ENCODE peak calls at places on chromosomes 6 and 20, in seven cellular contexts. X is AG09309, Q is HFF-Myc, F is prostate gland, P is spleen, L is sigmoid colon, E is Peyer's patch. M is an unnamed sample.

GRCh38 chr20:5674176-5674660 is 76.0 kb upstream of the SHLD1 start:
- DNase-seq in Q (no peak), P (no peak), F (no peak), E (no peak), X (no peak), L (no peak), M (no peak)

GRCh38 chr6:148947621-148948444 is 201.0 kb downstream of the UST start:
- DNase-seq in F (peak), P (peak), L (peak), Q (peak), X (no peak), E (peak), M (no peak)

GRCh38 chr6:39280247-39280731 is 33.9 kb downstream of the KCNK17 start:
- DNase-seq in E (peak), P (no peak), F (no peak), Q (no peak), L (no peak), X (no peak), M (no peak)

GRCh38 chr20:22048241-22048640 is 342.8 kb downstream of the PAX1 start:
- DNase-seq in P (no peak), Q (no peak), X (no peak), F (no peak), L (no peak), E (no peak), M (no peak)

GRCh38 chr20:36102306-36102705 is 52.2 kb upstream of the EPB41L1 start:
- DNase-seq in P (no peak), F (no peak), L (no peak), E (no peak), Q (no peak), X (no peak), M (no peak)

GRCh38 chr6:168284187-168284586 is 35.4 kb downstream of the DACT2 start:
- DNase-seq in X (no peak), L (peak), P (peak), F (no peak), E (peak), Q (no peak), M (no peak)

GRCh38 chr20:50588034-50588736 is 78.0 kb downstream of the PTPN1 start:
- DNase-seq in E (peak), X (no peak), F (peak), P (peak), L (peak), Q (no peak), M (peak)

GRCh38 chr20:46172961-46173536 is 54.9 kb downstream of the CD40 start:
- DNase-seq in X (no peak), E (no peak), Q (no peak), L (no peak), F (no peak), P (no peak), M (no peak)

GRCh38 chr6:160029525-160029924 is 60.6 kb downstream of the IGF2R start:
- DNase-seq in P (no peak), Q (no peak), L (no peak), X (no peak), E (no peak), F (no peak), M (no peak)

GRCh38 chr6:160027931-160028330 is 59.0 kb downstream of the IGF2R start:
- DNase-seq in X (no peak), E (no peak), F (no peak), P (no peak), L (no peak), Q (no peak), M (no peak)

GRCh38 chr6:160027076-160027475 is 58.2 kb downstream of the IGF2R start:
- DNase-seq in X (no peak), P (no peak), F (no peak), L (no peak), Q (no peak), E (no peak), M (no peak)

GRCh38 chr6:160030103-160030502 is 61.2 kb downstream of the IGF2R start:
- DNase-seq in Q (peak), E (peak), P (no peak), F (no peak), X (peak), L (peak), M (no peak)

GRCh38 chr6:160028487-160029275 is 59.8 kb downstream of the IGF2R start:
- DNase-seq in Q (no peak), F (no peak), L (no peak), P (no peak), X (no peak), E (no peak), M (no peak)
- TF ChIP-seq CTCF in Q (peak), F (no peak), L (no peak), P (no peak), X (no peak), E (no peak), M (peak)

DNA sequence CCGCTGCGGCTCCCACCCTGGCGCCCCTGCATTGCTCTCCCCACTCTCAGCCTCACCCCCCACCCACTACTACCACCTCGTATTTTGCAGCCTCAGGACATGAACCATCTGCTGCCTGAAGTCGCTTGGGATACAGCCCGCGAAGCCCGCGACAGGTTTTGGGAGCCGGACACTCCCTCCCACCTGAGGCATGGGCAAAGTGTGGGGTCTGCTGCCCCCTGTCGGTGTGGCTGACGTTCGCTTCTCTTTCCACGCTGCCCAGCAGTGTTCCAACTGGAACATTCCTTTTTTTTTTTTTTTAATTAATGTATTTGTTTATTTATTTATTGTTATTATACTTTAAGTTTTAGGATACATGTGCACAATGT is 15.3 kb upstream of the LPA start:
- DNase-seq in X (no peak), Q (no peak), E (no peak), L (no peak), F (peak), P (no peak), M (no peak)
- TF ChIP-seq CTCF in X (no peak), Q (peak), E (no peak), L (no peak), F (peak), P (no peak), M (peak)

DNA sequence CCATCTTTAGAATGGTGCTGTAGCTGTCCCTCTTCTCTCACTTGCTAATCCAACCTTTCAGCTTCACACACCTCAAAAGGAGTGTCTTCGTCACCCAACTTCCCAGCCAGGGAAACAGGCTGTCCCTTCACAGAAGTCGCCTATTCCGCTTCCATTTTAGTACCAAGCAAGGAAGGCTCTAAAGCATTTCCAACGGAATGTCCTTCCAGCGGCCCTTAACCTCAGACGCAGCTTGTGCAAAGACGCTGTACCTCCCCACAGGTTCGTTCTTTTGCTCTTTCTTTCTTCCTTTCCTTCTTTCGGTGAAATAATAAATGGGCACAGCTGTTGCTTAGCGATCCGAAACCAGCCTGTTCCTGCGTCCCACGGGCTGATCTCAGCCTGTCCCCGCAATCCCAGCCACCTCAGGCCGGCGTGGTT is 1.5 kb downstream of the PTPRT start:
- DNase-seq in X (no peak), Q (no peak), F (no peak), P (no peak), E (no peak), L (no peak), M (no peak)
- TF ChIP-seq CTCF in X (no peak), Q (no peak), F (no peak), P (no peak), E (no peak), L (no peak), M (no peak)

DNA sequence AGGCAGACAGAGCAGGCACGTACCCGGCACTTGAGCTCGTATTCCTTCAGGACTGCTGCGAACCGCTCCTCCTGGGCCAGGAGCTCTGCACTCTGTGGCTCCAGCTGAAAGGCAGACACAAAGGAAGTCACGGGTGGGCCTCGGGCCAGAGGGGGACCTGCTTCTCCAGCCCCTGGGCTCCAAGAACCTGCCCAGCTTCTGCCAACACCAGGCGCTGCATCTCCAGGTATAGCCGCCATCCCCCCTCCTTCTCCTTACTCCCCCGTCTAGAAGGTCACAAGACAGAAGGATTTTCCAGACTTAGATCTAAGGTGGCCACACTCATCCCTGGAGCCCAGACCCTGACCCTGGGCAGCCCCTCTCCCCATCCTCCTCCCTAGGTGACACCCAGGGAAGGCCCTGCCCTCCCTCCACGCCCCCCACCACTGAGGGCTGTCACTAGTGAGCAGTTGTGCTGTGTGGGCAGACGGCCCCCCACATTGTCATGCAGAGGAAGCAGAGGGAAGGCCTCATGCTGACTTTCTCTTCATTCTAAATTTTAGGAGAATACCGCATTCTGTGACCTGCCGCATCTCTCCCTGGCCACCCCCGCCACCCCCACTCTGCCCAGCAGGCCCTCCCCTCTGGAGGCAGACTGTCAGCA is 81.9 kb downstream of the GINS1 start:
- DNase-seq in P (no peak), E (no peak), F (no peak), X (no peak), Q (no peak), L (no peak), M (no peak)
- TF ChIP-seq CTCF in P (no peak), E (no peak), F (no peak), X (no peak), Q (no peak), L (no peak), M (no peak)

DNA sequence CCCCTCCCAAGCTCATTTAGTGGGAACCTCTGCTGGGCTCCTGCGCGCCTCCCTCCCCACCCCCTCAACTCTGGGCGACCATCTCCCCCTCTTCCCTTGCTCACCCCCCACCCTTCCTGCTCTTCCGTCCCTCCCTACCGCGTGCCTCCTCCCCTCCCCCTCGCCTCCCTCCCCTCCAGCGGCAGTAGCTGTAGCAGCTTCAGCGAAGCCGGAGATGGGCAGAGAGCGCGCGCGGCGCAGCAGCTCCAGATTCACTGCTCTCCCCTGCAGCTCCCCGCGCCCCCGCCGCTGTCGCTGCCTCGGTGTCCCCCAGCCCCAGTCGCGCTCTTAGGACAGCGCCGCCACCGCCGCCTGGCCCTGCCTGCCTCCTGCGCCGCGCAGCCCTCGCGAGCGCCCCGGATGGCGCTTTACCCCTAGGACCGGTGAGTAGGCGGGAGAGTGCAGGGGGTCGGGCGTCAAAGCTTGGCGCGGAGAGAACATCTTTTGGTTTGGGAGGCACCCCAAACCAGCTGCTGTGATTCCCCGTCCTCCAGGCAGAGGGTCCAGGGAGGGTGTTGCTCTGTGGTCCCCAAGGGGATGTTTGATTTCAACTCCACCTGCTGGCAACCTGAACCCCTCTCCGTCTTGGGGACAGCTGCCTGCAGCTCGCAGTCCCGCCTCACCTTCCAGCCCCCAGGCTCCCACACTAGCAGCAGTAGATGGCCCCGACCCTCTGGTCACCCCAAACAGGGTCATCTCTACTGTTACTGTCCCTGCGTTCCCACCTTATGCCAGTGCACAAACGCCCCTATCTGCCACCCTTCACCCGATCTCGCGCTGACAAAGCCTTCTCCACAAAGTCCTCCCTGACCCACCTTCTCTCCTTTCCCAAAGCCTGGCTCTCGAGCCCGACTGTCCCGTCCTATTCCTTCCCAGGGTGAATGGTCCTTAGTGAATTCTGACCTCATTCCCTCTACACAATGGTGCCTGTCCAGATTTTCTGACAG is at the start of gene FUT9:
- DNase-seq in Q (no peak), P (peak), X (no peak), L (peak), F (peak), E (no peak), M (peak)
- TF ChIP-seq CTCF in Q (no peak), P (no peak), X (no peak), L (no peak), F (no peak), E (no peak), M (no peak)

DNA sequence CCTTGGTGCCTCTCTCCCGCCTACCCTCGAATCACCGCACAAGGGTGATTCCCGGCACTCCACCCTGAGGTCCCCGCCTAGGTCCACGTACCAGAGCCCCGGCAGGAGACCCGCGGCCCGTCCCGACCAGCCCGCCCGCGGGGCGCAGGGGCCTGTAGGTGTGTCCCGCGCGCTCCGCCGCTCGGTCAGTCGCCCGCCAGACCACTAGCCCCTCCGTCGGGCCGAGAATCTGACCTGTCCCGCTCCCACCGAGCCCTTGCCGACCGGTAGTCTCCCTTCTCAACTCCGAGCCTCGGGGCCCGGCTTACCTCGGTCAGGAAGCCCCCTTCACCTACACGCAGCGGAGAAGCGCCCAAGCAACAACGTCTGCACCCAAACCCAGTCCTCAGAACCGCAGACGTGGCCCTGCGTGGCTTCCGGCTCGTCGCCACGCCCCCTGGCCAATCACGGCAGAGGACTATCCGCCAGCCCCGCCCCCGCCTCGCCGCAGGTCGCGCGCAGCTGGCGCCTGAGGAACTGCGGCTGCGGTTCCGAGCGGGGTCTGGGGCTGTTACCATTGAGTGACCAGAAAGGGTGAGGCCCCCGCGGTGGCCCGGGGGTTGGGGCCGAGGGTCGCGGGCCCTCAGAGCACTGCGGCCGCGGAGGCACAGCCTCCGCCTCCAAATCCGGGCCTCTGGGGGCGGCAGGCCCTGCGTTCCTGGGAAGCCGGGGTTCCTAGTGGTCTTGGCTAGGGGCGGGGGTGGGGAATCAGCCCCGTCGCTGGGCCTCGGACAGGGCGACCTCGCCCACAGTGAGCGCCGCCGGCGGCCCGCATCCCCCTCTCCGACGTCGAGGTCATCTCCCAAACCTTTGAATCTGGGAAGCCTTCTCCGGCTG is at the start of the genes PGM3 and RWDD2A:
- DNase-seq in E (peak), X (peak), Q (peak), F (peak), L (peak), P (peak), M (peak)
- TF ChIP-seq CTCF in E (no peak), X (no peak), Q (no peak), F (no peak), L (no peak), P (peak), M (no peak)

GRCh38 chr6:157274471-157275226 is 48.7 kb downstream of the TMEM242 start:
- DNase-seq in E (peak), L (peak), P (peak), F (peak), X (no peak), Q (peak), M (no peak)
- TF ChIP-seq CTCF in E (peak), L (peak), P (peak), F (peak), X (peak), Q (peak), M (peak)

DNA sequence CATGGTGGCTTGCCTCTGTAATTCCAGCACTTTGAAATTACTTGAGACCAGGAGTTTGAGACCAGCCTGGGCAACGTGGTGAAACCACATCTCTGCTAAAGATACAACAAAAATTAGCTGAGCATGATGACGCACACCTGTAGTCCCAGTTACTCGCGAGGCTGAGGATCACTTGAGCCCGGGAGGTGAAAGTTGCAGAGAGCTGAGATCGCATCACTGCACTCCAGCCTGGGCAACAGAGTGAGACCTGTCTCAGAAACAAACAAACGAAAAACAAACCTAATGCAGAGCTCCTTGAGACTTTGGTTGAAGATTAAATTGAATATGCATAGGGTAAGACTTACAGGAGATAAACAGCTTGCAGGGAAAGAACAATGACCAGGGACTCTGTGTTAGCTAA is 80.8 kb downstream of the SCAF8 start:
- DNase-seq in Q (no peak), F (no peak), X (no peak), P (no peak), L (no peak), E (no peak), M (no peak)
- TF ChIP-seq CTCF in Q (no peak), F (no peak), X (no peak), P (no peak), L (no peak), E (no peak), M (no peak)